ENCODE peak calls at places on chromosomes 16 and 17, in five cellular contexts. Z is GM12865; O is foreskin fibroblast; Y is choroid plexus epithelial cell; M is CD8-positive, alpha-beta T cell. F is an unnamed sample.

GRCh38 chr17:77330602-77331081 is 189.9 kb downstream of the SEC14L1 start:
- DNase-seq in Z (no peak), O (no peak), Y (no peak), M (no peak), F (peak; percentile 1)

GRCh38 chr16:8496364-8496763 is 93.9 kb downstream of the TMEM114 start:
- DNase-seq in Z (no peak), O (no peak), Y (no peak), M (no peak), F (no peak)

GRCh38 chr17:28500712-28501379 is 5.3 kb upstream of the FOXN1 start:
- DNase-seq in Z (peak; percentile 93), O (no peak), Y (no peak), M (no peak), F (peak; percentile 54)

GRCh38 chr16:54931041-54931756 is 534 bp downstream of the IRX5 start:
- DNase-seq in Z (no peak), O (peak; percentile 73), Y (peak; percentile 37), M (no peak), F (no peak)

GRCh38 chr16:23072084-23072599 is 77.1 kb downstream of the USP31 start:
- DNase-seq in Z (no peak), O (no peak), Y (peak; percentile 87), M (no peak), F (peak; percentile 14)

GRCh38 chr16:87337247-87337646 is 20.1 kb upstream of the C16orf95 start:
- DNase-seq in Z (no peak), O (no peak), Y (no peak), M (no peak), F (no peak)

GRCh38 chr17:73942668-73943415 is 260.6 kb upstream of the RPL38 start:
- DNase-seq in Z (no peak), O (no peak), Y (no peak), M (no peak), F (no peak)

GRCh38 chr16:66874079-66874775 is 6.1 kb upstream of the PDP2 start:
- DNase-seq in Z (peak; percentile 31), O (peak; percentile 67), Y (peak; percentile 81), M (no peak), F (peak; percentile 76)

GRCh38 chr17:10135539-10136257 is 62.7 kb downstream of the GAS7 start:
- DNase-seq in Z (no peak), O (peak; percentile 70), Y (peak; percentile 50), M (no peak), F (no peak)

GRCh38 chr16:4639899-4640509 is 15.4 kb downstream of the MGRN1 start:
- DNase-seq in Z (no peak), O (peak; percentile 79), Y (no peak), M (no peak), F (no peak)

GRCh38 chr17:68057531-68057952 is 22.0 kb downstream of the KPNA2 start:
- DNase-seq in Z (peak; percentile 43), O (peak; percentile 64), Y (peak; percentile 72), M (peak; percentile 29), F (peak; percentile 22)

GRCh38 chr17:75361996-75362395 is 43.5 kb downstream of the GRB2 start:
- DNase-seq in Z (no peak), O (no peak), Y (no peak), M (no peak), F (no peak)

GRCh38 chr16:67277999-67278772 is 1.1 kb upstream of the PLEKHG4 start:
- DNase-seq in Z (no peak), O (peak; percentile 93), Y (peak; percentile 38), M (no peak), F (no peak)

GRCh38 chr17:64315032-64315490 is 52.0 kb upstream of the TEX2 start:
- DNase-seq in Z (no peak), O (peak; percentile 65), Y (no peak), M (no peak), F (peak; percentile 83)

GRCh38 chr17:31479524-31479923 is 88.0 kb downstream of the RAB11FIP4 start:
- DNase-seq in Z (no peak), O (no peak), Y (no peak), M (no peak), F (no peak)

GRCh38 chr16:31335431-31335830 is 19.5 kb upstream of the ITGAX start:
- DNase-seq in Z (no peak), O (no peak), Y (no peak), M (no peak), F (no peak)

GRCh38 chr16:5220705-5221104 is 123.1 kb upstream of the EEF2KMT start:
- DNase-seq in Z (no peak), O (no peak), Y (no peak), M (no peak), F (no peak)

GRCh38 chr16:84751241-84751640 is 51.4 kb downstream of the USP10 start:
- DNase-seq in Z (peak; percentile 68), O (no peak), Y (no peak), M (no peak), F (no peak)

GRCh38 chr16:1765826-1766225 is 5.5 kb downstream of the NME3 start:
- DNase-seq in Z (no peak), O (no peak), Y (no peak), M (no peak), F (no peak)

GRCh38 chr17:17435323-17435722 is 41.5 kb upstream of the MED9 start:
- DNase-seq in Z (no peak), O (peak; percentile 96), Y (peak; percentile 78), M (no peak), F (no peak)

GRCh38 chr16:51024703-51025102 is 126.4 kb downstream of the SALL1 start:
- DNase-seq in Z (no peak), O (no peak), Y (no peak), M (no peak), F (no peak)

GRCh38 chr16:14576069-14576468 is 54.0 kb downstream of the PARN start:
- DNase-seq in Z (no peak), O (no peak), Y (no peak), M (no peak), F (no peak)

GRCh38 chr17:3886776-3887175 is 6.1 kb downstream of the CAMKK1 start:
- DNase-seq in Z (no peak), O (no peak), Y (peak; percentile 18), M (no peak), F (no peak)

GRCh38 chr17:81335388-81336157 is 40.5 kb upstream of the SLC38A10 start:
- DNase-seq in Z (no peak), O (no peak), Y (no peak), M (no peak), F (peak; percentile 31)

GRCh38 chr17:2982854-2983636 is 80.4 kb downstream of the OR1D5 start:
- DNase-seq in Z (no peak), O (peak; percentile 97), Y (no peak), M (no peak), F (peak; percentile 39)

GRCh38 chr16:80274576-80275191 is 266.1 kb upstream of the DYNLRB2 start:
- DNase-seq in Z (no peak), O (peak; percentile 83), Y (peak; percentile 78), M (no peak), F (no peak)

GRCh38 chr17:50908860-50909764 is 43.0 kb upstream of the TOB1 start:
- DNase-seq in Z (no peak), O (no peak), Y (peak; percentile 88), M (peak; percentile 28), F (peak; percentile 96)
- TF ChIP-seq CTCF in Z (no peak), O (no peak), Y (peak; percentile 7), M (peak; percentile 29), F (peak; percentile 52)

GRCh38 chr17:45145035-45145389 is 3.3 kb upstream of the HEXIM1 start:
- DNase-seq in Z (no peak), O (no peak), Y (no peak), M (no peak), F (no peak)

GRCh38 chr17:45144199-45145034 is 3.9 kb upstream of the HEXIM1 start:
- DNase-seq in Z (no peak), O (peak; percentile 80), Y (no peak), M (no peak), F (peak; percentile 34)

GRCh38 chr17:45143101-45143670 is 5.1 kb upstream of the HEXIM1 start:
- DNase-seq in Z (no peak), O (no peak), Y (no peak), M (no peak), F (no peak)

GRCh38 chr17:45146166-45146565 is 2.1 kb upstream of the HEXIM1 start:
- DNase-seq in Z (no peak), O (no peak), Y (no peak), M (no peak), F (no peak)

GRCh38 chr17:45143767-45144198 is 4.5 kb upstream of the HEXIM1 start:
- DNase-seq in Z (no peak), O (peak; percentile 95), Y (peak; percentile 85), M (peak; percentile 14), F (peak; percentile 51)
- H3K4me3 ChIP-seq in Z (peak overlapping the region; percentile 46), O (peak overlapping the region; percentile 48), Y (peak overlapping the region; percentile 57), M (peak overlapping the region; percentile 44), F (peak overlapping the region; percentile 27)

DNA sequence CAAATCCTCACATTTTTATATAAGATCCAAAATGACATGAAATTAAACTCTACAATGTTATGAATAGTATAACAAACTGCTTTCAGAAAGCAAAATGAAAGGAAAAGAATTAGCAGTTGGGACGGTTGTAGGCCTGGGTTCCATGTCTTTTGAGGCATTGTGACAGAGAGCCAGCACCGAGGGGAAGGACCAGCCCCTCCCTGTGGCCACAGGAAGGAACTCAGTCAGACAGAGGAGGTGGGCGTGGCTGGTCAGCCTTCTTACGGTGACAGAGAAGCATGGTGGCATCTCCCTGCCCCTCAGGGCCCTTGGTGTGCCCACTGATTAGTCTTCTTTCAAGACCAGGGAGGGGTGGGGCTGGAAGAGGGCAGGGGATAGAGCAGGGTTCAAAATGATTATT is 5.7 kb downstream of the ZNF319 start:
- DNase-seq in Z (peak; percentile 66), O (peak; percentile 60), Y (peak; percentile 61), M (peak; percentile 28), F (peak; percentile 58)
- TF ChIP-seq CTCF in Z (peak; percentile 45), O (peak; percentile 14), Y (peak; percentile 69), M (no peak), F (peak; percentile 14)

GRCh38 chr16:56316545-56316944 is 108.8 kb downstream of the AMFR start:
- DNase-seq in Z (no peak), O (no peak), Y (no peak), M (no peak), F (no peak)

GRCh38 chr16:56320081-56320480 is 105.3 kb downstream of the AMFR start:
- DNase-seq in Z (no peak), O (no peak), Y (no peak), M (no peak), F (no peak)

GRCh38 chr16:56319391-56319790 is 106.0 kb downstream of the AMFR start:
- DNase-seq in Z (no peak), O (no peak), Y (no peak), M (no peak), F (no peak)

GRCh38 chr16:56315955-56316354 is 109.4 kb downstream of the AMFR start:
- DNase-seq in Z (no peak), O (no peak), Y (no peak), M (no peak), F (no peak)

DNA sequence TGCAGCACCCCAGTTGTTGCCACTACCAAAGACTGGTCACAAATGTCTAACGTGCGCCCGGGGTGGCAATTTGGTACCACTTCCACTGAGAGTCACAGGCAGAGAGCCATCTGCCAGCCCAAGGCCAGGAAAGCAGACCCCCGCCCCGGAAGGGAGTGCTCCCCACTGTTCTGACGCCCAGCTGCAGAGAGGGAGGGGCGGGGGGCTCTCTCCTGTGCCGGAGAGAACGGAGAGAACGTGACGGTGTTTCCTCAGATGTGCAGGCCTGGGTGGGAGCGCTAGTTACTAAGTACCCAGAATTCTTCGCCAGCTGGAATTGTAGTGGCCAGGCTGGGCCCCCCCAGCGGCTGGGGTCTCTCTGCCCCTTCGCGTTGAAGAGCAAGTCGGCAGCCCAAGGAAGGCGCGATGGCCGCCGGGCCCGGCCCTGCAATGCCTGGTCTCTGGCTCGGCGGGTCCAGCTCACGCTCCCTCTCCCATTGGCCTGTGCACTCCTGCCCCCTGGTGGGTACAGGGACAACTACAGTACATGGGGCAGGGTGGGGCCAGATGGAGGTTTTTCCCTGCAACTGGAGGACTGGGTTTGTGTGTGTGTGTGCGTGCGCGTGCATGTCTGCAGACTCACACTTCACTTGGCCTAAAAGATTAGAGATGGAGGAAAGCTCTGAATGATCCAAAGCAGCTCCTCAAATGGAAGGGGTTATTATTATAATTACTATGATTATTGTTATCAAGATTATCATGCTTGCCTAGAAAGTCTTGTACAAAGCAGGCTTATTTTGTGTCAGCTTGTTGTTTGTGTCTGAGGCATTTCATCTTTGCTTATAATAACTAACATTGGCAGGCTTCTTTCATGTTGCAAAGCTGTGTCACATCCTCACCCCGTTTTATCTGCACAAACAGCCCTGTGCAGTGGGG is 107.1 kb downstream of the AMFR start:
- DNase-seq in Z (peak; percentile 66), O (peak; percentile 88), Y (peak; percentile 84), M (peak; percentile 70), F (peak; percentile 76)
- H3K4me3 ChIP-seq in Z (no peak overlapping the region), O (peak overlapping the region; percentile 33), Y (peak overlapping the region; percentile 41), M (peak overlapping the region; percentile 30), F (no peak overlapping the region)